ENCODE peak calls at places on chromosomes 11 and 22, in seven cellular contexts. One of them, this sample, is unnamed.

GRCh38 chr11:898160-898517 is 12.5 kb downstream of the CHID1 start:
- ATAC-seq in Panc1: peak
- ATAC-seq in aorta: no peak
- ATAC-seq in GM12878: peak
- ATAC-seq in HCT116: peak
- ATAC-seq in CD4-positive, CD25-positive, alpha-beta regulatory T cell: no peak
- ATAC-seq in PC-3: peak
- ATAC-seq in this sample: peak

GRCh38 chr22:33381531-33382406 is 323.6 kb upstream of the SYN3 start:
- ATAC-seq in Panc1: no peak
- ATAC-seq in aorta: no peak
- ATAC-seq in GM12878: no peak
- ATAC-seq in HCT116: no peak
- ATAC-seq in CD4-positive, CD25-positive, alpha-beta regulatory T cell: no peak
- ATAC-seq in PC-3: no peak
- ATAC-seq in this sample: no peak

GRCh38 chr11:19422257-19422656 is 181.5 kb upstream of the E2F8 start:
- ATAC-seq in Panc1: no peak
- ATAC-seq in aorta: peak
- ATAC-seq in GM12878: no peak
- ATAC-seq in HCT116: no peak
- ATAC-seq in CD4-positive, CD25-positive, alpha-beta regulatory T cell: no peak
- ATAC-seq in PC-3: no peak
- ATAC-seq in this sample: no peak

GRCh38 chr11:134647066-134647746 is 235.2 kb upstream of the B3GAT1 start:
- ATAC-seq in Panc1: no peak
- ATAC-seq in aorta: no peak
- ATAC-seq in GM12878: no peak
- ATAC-seq in HCT116: peak
- ATAC-seq in CD4-positive, CD25-positive, alpha-beta regulatory T cell: no peak
- ATAC-seq in PC-3: no peak
- ATAC-seq in this sample: no peak

GRCh38 chr11:94787798-94788197 is 19.6 kb downstream of the AMOTL1 start:
- ATAC-seq in Panc1: no peak
- ATAC-seq in aorta: no peak
- ATAC-seq in GM12878: no peak
- ATAC-seq in HCT116: no peak
- ATAC-seq in CD4-positive, CD25-positive, alpha-beta regulatory T cell: no peak
- ATAC-seq in PC-3: peak
- ATAC-seq in this sample: no peak

GRCh38 chr11:134994431-134994830 is 582.4 kb upstream of the B3GAT1 start:
- ATAC-seq in Panc1: no peak
- ATAC-seq in aorta: no peak
- ATAC-seq in GM12878: no peak
- ATAC-seq in HCT116: no peak
- ATAC-seq in CD4-positive, CD25-positive, alpha-beta regulatory T cell: no peak
- ATAC-seq in PC-3: no peak
- ATAC-seq in this sample: no peak

GRCh38 chr11:73028621-73029020 is 113.5 kb downstream of the FCHSD2 start:
- ATAC-seq in Panc1: no peak
- ATAC-seq in aorta: no peak
- ATAC-seq in GM12878: no peak
- ATAC-seq in HCT116: no peak
- ATAC-seq in CD4-positive, CD25-positive, alpha-beta regulatory T cell: no peak
- ATAC-seq in PC-3: no peak
- ATAC-seq in this sample: no peak

GRCh38 chr11:128232588-128232987 is 354.8 kb downstream of the ETS1 start:
- ATAC-seq in Panc1: no peak
- ATAC-seq in aorta: no peak
- ATAC-seq in GM12878: peak
- ATAC-seq in HCT116: no peak
- ATAC-seq in CD4-positive, CD25-positive, alpha-beta regulatory T cell: no peak
- ATAC-seq in PC-3: no peak
- ATAC-seq in this sample: no peak

GRCh38 chr22:36466258-36466657 is 15.2 kb downstream of the TXN2 start:
- ATAC-seq in Panc1: no peak
- ATAC-seq in aorta: no peak
- ATAC-seq in GM12878: no peak
- ATAC-seq in HCT116: no peak
- ATAC-seq in CD4-positive, CD25-positive, alpha-beta regulatory T cell: no peak
- ATAC-seq in PC-3: no peak
- ATAC-seq in this sample: no peak

GRCh38 chr11:109939176-109939810 is 153.9 kb upstream of the ZC3H12C start:
- ATAC-seq in Panc1: peak
- ATAC-seq in aorta: no peak
- ATAC-seq in GM12878: peak
- ATAC-seq in HCT116: peak
- ATAC-seq in CD4-positive, CD25-positive, alpha-beta regulatory T cell: no peak
- ATAC-seq in PC-3: peak
- ATAC-seq in this sample: no peak

GRCh38 chr11:74465291-74465708 is 2.0 kb downstream of the KCNE3 start:
- ATAC-seq in Panc1: no peak
- ATAC-seq in aorta: no peak
- ATAC-seq in GM12878: no peak
- ATAC-seq in HCT116: peak
- ATAC-seq in CD4-positive, CD25-positive, alpha-beta regulatory T cell: no peak
- ATAC-seq in PC-3: peak
- ATAC-seq in this sample: no peak

GRCh38 chr11:64409278-64409677 is 50.3 kb downstream of the RPS6KA4 start:
- ATAC-seq in Panc1: no peak
- ATAC-seq in aorta: no peak
- ATAC-seq in GM12878: no peak
- ATAC-seq in HCT116: no peak
- ATAC-seq in CD4-positive, CD25-positive, alpha-beta regulatory T cell: no peak
- ATAC-seq in PC-3: no peak
- ATAC-seq in this sample: no peak

GRCh38 chr11:120882237-120882636 is 141.7 kb upstream of the TBCEL start:
- ATAC-seq in Panc1: no peak
- ATAC-seq in aorta: no peak
- ATAC-seq in GM12878: no peak
- ATAC-seq in HCT116: no peak
- ATAC-seq in CD4-positive, CD25-positive, alpha-beta regulatory T cell: no peak
- ATAC-seq in PC-3: no peak
- ATAC-seq in this sample: no peak

GRCh38 chr22:41350087-41350486 is 31.7 kb upstream of the TEF start:
- ATAC-seq in Panc1: no peak
- ATAC-seq in aorta: no peak
- ATAC-seq in GM12878: no peak
- ATAC-seq in HCT116: no peak
- ATAC-seq in CD4-positive, CD25-positive, alpha-beta regulatory T cell: no peak
- ATAC-seq in PC-3: no peak
- ATAC-seq in this sample: no peak

GRCh38 chr11:97325693-97326092 is 935.9 kb downstream of the JRKL start:
- ATAC-seq in Panc1: no peak
- ATAC-seq in aorta: no peak
- ATAC-seq in GM12878: peak
- ATAC-seq in HCT116: no peak
- ATAC-seq in CD4-positive, CD25-positive, alpha-beta regulatory T cell: no peak
- ATAC-seq in PC-3: no peak
- ATAC-seq in this sample: no peak

GRCh38 chr11:2769779-2770555 is 70.2 kb upstream of the KCNQ1OT1 start:
- ATAC-seq in Panc1: no peak
- ATAC-seq in aorta: peak
- ATAC-seq in GM12878: no peak
- ATAC-seq in HCT116: no peak
- ATAC-seq in CD4-positive, CD25-positive, alpha-beta regulatory T cell: no peak
- ATAC-seq in PC-3: no peak
- ATAC-seq in this sample: no peak

GRCh38 chr11:108620958-108621772 is 27.6 kb upstream of the EXPH5 start:
- ATAC-seq in Panc1: peak
- ATAC-seq in aorta: no peak
- ATAC-seq in GM12878: peak
- ATAC-seq in HCT116: no peak
- ATAC-seq in CD4-positive, CD25-positive, alpha-beta regulatory T cell: no peak
- ATAC-seq in PC-3: peak
- ATAC-seq in this sample: no peak

GRCh38 chr11:10875430-10876021 is 17.7 kb upstream of the ZBED5 start:
- ATAC-seq in Panc1: peak
- ATAC-seq in aorta: no peak
- ATAC-seq in GM12878: no peak
- ATAC-seq in HCT116: peak
- ATAC-seq in CD4-positive, CD25-positive, alpha-beta regulatory T cell: no peak
- ATAC-seq in PC-3: peak
- ATAC-seq in this sample: no peak

GRCh38 chr22:17106161-17106784 is 14.9 kb downstream of the TMEM121B start:
- ATAC-seq in Panc1: no peak
- ATAC-seq in aorta: no peak
- ATAC-seq in GM12878: no peak
- ATAC-seq in HCT116: no peak
- ATAC-seq in CD4-positive, CD25-positive, alpha-beta regulatory T cell: no peak
- ATAC-seq in PC-3: no peak
- ATAC-seq in this sample: no peak

GRCh38 chr22:16844529-16844928 is 19.3 kb upstream of the XKR3 start:
- ATAC-seq in Panc1: no peak
- ATAC-seq in aorta: no peak
- ATAC-seq in GM12878: no peak
- ATAC-seq in HCT116: peak
- ATAC-seq in CD4-positive, CD25-positive, alpha-beta regulatory T cell: no peak
- ATAC-seq in PC-3: no peak
- ATAC-seq in this sample: no peak

GRCh38 chr11:105202844-105203548 is 63.4 kb upstream of the CARD18 start:
- ATAC-seq in Panc1: no peak
- ATAC-seq in aorta: no peak
- ATAC-seq in GM12878: no peak
- ATAC-seq in HCT116: peak
- ATAC-seq in CD4-positive, CD25-positive, alpha-beta regulatory T cell: peak
- ATAC-seq in PC-3: peak
- ATAC-seq in this sample: no peak

GRCh38 chr11:125364085-125364822 is 131.8 kb downstream of the FEZ1 start:
- ATAC-seq in Panc1: no peak
- ATAC-seq in aorta: no peak
- ATAC-seq in GM12878: peak
- ATAC-seq in HCT116: peak
- ATAC-seq in CD4-positive, CD25-positive, alpha-beta regulatory T cell: no peak
- ATAC-seq in PC-3: peak
- ATAC-seq in this sample: no peak

GRCh38 chr11:1122356-1123002 is 35.3 kb upstream of the MUC5AC start:
- ATAC-seq in Panc1: peak
- ATAC-seq in aorta: no peak
- ATAC-seq in GM12878: no peak
- ATAC-seq in HCT116: no peak
- ATAC-seq in CD4-positive, CD25-positive, alpha-beta regulatory T cell: no peak
- ATAC-seq in PC-3: peak
- ATAC-seq in this sample: no peak

GRCh38 chr11:67283490-67283963 is 5.6 kb upstream of the ANKRD13D start:
- ATAC-seq in Panc1: no peak
- ATAC-seq in aorta: no peak
- ATAC-seq in GM12878: no peak
- ATAC-seq in HCT116: no peak
- ATAC-seq in CD4-positive, CD25-positive, alpha-beta regulatory T cell: no peak
- ATAC-seq in PC-3: no peak
- ATAC-seq in this sample: peak

GRCh38 chr22:42202048-42202447 is 68.4 kb downstream of the TCF20 start:
- ATAC-seq in Panc1: no peak
- ATAC-seq in aorta: no peak
- ATAC-seq in GM12878: no peak
- ATAC-seq in HCT116: no peak
- ATAC-seq in CD4-positive, CD25-positive, alpha-beta regulatory T cell: peak
- ATAC-seq in PC-3: no peak
- ATAC-seq in this sample: no peak

DNA sequence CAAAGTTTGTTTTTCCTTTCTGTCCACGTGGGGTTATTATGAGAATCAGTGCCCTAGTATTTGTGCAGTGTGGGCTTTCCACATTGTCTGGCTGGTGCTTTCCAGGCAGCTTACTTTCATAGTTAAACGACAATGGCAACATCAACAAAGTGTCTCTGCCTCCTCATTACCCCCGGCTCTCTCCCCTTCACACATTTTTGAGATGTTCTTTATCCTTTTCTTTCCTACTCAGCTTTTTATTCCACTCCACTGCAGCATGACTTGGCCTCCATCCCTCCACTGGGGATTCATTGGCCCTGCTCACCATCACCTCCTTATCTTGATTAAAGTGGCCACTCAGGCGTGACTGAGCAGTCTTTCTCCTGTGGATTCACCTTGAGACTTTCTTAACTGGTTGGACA is 19.1 kb downstream of the SPECC1L start:
- ATAC-seq in Panc1: peak
- ATAC-seq in aorta: peak
- ATAC-seq in GM12878: peak
- ATAC-seq in HCT116: no peak
- ATAC-seq in CD4-positive, CD25-positive, alpha-beta regulatory T cell: no peak
- ATAC-seq in PC-3: no peak
- ATAC-seq in this sample: no peak
- H3K27ac ChIP-seq in Panc1: peak
- H3K27ac ChIP-seq in aorta: peak
- H3K27ac ChIP-seq in GM12878: peak
- H3K27ac ChIP-seq in HCT116: no peak
- H3K27ac ChIP-seq in CD4-positive, CD25-positive, alpha-beta regulatory T cell: no peak
- H3K27ac ChIP-seq in PC-3: no peak
- H3K27ac ChIP-seq in this sample: peak

DNA sequence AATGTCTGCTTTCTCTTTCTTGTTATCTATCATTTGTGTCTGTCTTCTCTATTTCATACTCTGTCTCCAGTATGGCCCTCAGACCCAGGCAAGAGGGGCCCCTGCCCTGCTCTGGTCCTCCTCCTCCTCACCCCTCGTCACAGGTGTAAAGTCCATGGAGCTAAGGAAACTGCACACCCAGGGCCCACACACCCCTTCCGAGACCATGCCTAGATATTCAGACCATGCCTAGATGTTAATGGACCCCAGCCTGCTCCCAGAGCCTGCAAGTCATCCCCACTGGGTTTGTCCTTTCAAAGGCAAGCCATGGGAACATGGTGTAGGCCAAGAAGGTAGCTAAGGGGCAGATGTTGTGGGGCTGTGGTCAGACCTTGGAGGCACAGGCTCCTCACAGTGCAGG is 24.1 kb upstream of the ANO1 start:
- ATAC-seq in Panc1: no peak
- ATAC-seq in aorta: no peak
- ATAC-seq in GM12878: no peak
- ATAC-seq in HCT116: no peak
- ATAC-seq in CD4-positive, CD25-positive, alpha-beta regulatory T cell: no peak
- ATAC-seq in PC-3: no peak
- ATAC-seq in this sample: no peak
- H3K27ac ChIP-seq in Panc1: no peak
- H3K27ac ChIP-seq in aorta: no peak
- H3K27ac ChIP-seq in GM12878: no peak
- H3K27ac ChIP-seq in HCT116: no peak
- H3K27ac ChIP-seq in CD4-positive, CD25-positive, alpha-beta regulatory T cell: no peak
- H3K27ac ChIP-seq in PC-3: no peak
- H3K27ac ChIP-seq in this sample: no peak

GRCh38 chr22:20052309-20053250 is 27.5 kb upstream of the DGCR8 start:
- ATAC-seq in Panc1: no peak
- ATAC-seq in aorta: no peak
- ATAC-seq in GM12878: no peak
- ATAC-seq in HCT116: peak
- ATAC-seq in CD4-positive, CD25-positive, alpha-beta regulatory T cell: no peak
- ATAC-seq in PC-3: no peak
- ATAC-seq in this sample: no peak
- H3K27ac ChIP-seq in Panc1: no peak
- H3K27ac ChIP-seq in aorta: no peak
- H3K27ac ChIP-seq in GM12878: no peak
- H3K27ac ChIP-seq in HCT116: no peak
- H3K27ac ChIP-seq in CD4-positive, CD25-positive, alpha-beta regulatory T cell: no peak
- H3K27ac ChIP-seq in PC-3: no peak
- H3K27ac ChIP-seq in this sample: no peak

GRCh38 chr11:100684101-100685065 is 2.7 kb upstream of the ARHGAP42 start:
- ATAC-seq in Panc1: no peak
- ATAC-seq in aorta: no peak
- ATAC-seq in GM12878: peak
- ATAC-seq in HCT116: no peak
- ATAC-seq in CD4-positive, CD25-positive, alpha-beta regulatory T cell: no peak
- ATAC-seq in PC-3: peak
- ATAC-seq in this sample: no peak
- H3K27ac ChIP-seq in Panc1: no peak
- H3K27ac ChIP-seq in aorta: peak
- H3K27ac ChIP-seq in GM12878: no peak
- H3K27ac ChIP-seq in HCT116: peak
- H3K27ac ChIP-seq in CD4-positive, CD25-positive, alpha-beta regulatory T cell: no peak
- H3K27ac ChIP-seq in PC-3: peak
- H3K27ac ChIP-seq in this sample: peak